ENCODE peak calls at places on chromosome 16, in five cellular contexts. G, C, I, V and E are unnamed samples. For H3K36me3, the result is how much of the 10 kb centered on the place peaks cover.

GRCh38 chr16:5905935-5906334 is 808.3 kb upstream of the EEF2KMT start:
- DNase-seq in C (no peak), I (no peak), G (no peak), V (no peak), E (no peak)

GRCh38 chr16:66511615-66512500 is 38.1 kb downstream of the TK2 start:
- DNase-seq in I (peak), V (no peak), C (peak), G (peak), E (peak)

GRCh38 chr16:49809112-49809511 is 46.8 kb downstream of the ZNF423 start:
- DNase-seq in C (no peak), G (no peak), V (no peak), I (no peak), E (no peak)

GRCh38 chr16:49345829-49346228 is 27.8 kb upstream of the C16orf78 start:
- DNase-seq in C (peak), I (no peak), V (no peak), G (peak), E (no peak)

GRCh38 chr16:25143898-25144297 is 32.4 kb downstream of the LCMT1 start:
- DNase-seq in I (no peak), C (peak), V (no peak), G (no peak), E (no peak)

GRCh38 chr16:29729116-29729521 is 16.7 kb downstream of the C16orf54 start:
- DNase-seq in G (peak), V (no peak), I (peak), C (peak), E (no peak)

GRCh38 chr16:1761751-1762150 is 9.6 kb downstream of the NME3 start:
- DNase-seq in G (no peak), V (no peak), I (no peak), C (no peak), E (no peak)

GRCh38 chr16:47448830-47449575 is 11.9 kb downstream of the ITFG1 start:
- DNase-seq in V (no peak), I (no peak), C (no peak), G (no peak), E (no peak)

GRCh38 chr16:89506791-89507191 is 1.4 kb upstream of the SPG7 start:
- DNase-seq in G (no peak), I (no peak), C (no peak), V (peak), E (no peak)

GRCh38 chr16:49725651-49726050 is 130.3 kb downstream of the ZNF423 start:
- DNase-seq in G (no peak), C (no peak), V (no peak), I (no peak), E (no peak)

GRCh38 chr16:15521390-15521757 is 87.0 kb downstream of the BMERB1 start:
- DNase-seq in G (no peak), I (no peak), C (no peak), V (no peak), E (no peak)

GRCh38 chr16:51120289-51121008 is 30.6 kb downstream of the SALL1 start:
- DNase-seq in G (no peak), C (no peak), V (no peak), I (no peak), E (no peak)

GRCh38 chr16:58678716-58679115 is 5.9 kb downstream of the SLC38A7 start:
- DNase-seq in I (peak), G (peak), C (no peak), V (no peak), E (peak)

GRCh38 chr16:89202422-89203215 is 2.3 kb upstream of the SLC22A31 start:
- DNase-seq in C (peak), I (no peak), V (no peak), G (no peak), E (no peak)

GRCh38 chr16:77919761-77920415 is 102.5 kb upstream of the CLEC3A start:
- DNase-seq in G (no peak), I (no peak), C (no peak), V (no peak), E (no peak)

GRCh38 chr16:73196670-73197069 is 148.7 kb upstream of the ZFHX3 start:
- DNase-seq in V (no peak), G (peak), I (peak), C (peak), E (peak)

GRCh38 chr16:466651-467050 is 41.2 kb downstream of the RAB11FIP3 start:
- DNase-seq in I (no peak), C (no peak), V (no peak), G (no peak), E (no peak)

GRCh38 chr16:53507464-53508180 is 4.6 kb upstream of the AKTIP start:
- DNase-seq in G (no peak), V (no peak), C (no peak), I (no peak), E (no peak)

GRCh38 chr16:24635900-24636610 is 93.4 kb upstream of the TNRC6A start:
- DNase-seq in G (peak), V (no peak), C (no peak), I (peak), E (peak)

GRCh38 chr16:23580391-23580790 is 15.7 kb downstream of the NDUFAB1 start:
- DNase-seq in V (no peak), G (no peak), C (no peak), I (no peak), E (no peak)
- H3K36me3 ChIP-seq in V (under half), G (under half), C (under half), I (under half), E (half or more)

GRCh38 chr16:30805056-30805369 is 18.0 kb upstream of the ZNF629 start:
- DNase-seq in I (no peak), C (no peak), V (no peak), G (no peak), E (no peak)
- H3K27ac ChIP-seq in I (peak), C (no peak), V (peak), G (no peak), E (peak)

GRCh38 chr16:20740007-20740883 is 1.4 kb downstream of the THUMPD1 start:
- DNase-seq in I (no peak), G (peak), C (no peak), V (no peak), E (no peak)
- TF ChIP-seq CTCF in I (peak), G (peak), C (peak), V (peak), E (no peak)

GRCh38 chr16:27363246-27363632 is 38.7 kb upstream of the IL21R start:
- DNase-seq in V (no peak), G (no peak), C (no peak), I (no peak), E (no peak)
- H3K36me3 ChIP-seq in V (under half), G (under half), C (under half), I (under half), E (under half)

GRCh38 chr16:68387301-68387700 is 61.0 kb downstream of the SMPD3 start:
- DNase-seq in C (peak), V (no peak), I (no peak), G (no peak), E (no peak)
- H3K27ac ChIP-seq in C (no peak), V (no peak), I (no peak), G (no peak), E (no peak)

GRCh38 chr16:4766875-4767628 is at the start of gene ZNF500:
- DNase-seq in G (peak), C (peak), I (peak), V (peak), E (peak)
- TF ChIP-seq CTCF in G (no peak), C (no peak), I (no peak), V (no peak), E (no peak)

DNA sequence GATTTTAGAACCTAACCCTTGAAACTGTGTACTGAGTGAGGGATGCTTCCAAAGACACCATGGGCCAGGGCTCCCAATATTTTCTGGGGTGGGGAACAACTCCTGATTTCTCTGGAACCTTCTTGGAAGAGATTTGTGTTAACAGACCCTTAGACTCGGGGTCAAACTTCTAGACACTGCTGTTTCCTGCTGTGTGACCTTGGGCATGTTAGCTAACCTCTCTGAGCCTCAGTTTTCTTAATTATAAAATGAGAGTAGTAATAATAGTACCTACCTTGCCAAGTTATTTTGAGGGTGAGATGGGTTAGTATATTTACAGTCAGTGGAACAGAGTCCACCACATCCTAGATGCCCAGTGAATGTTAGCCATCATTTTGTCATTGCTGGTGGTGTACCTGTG is 18.8 kb downstream of the POLR3E start:
- DNase-seq in G (no peak), I (no peak), C (no peak), V (no peak), E (peak)
- H3K36me3 ChIP-seq in G (under half), I (under half), C (under half), V (half or more), E (half or more)

DNA sequence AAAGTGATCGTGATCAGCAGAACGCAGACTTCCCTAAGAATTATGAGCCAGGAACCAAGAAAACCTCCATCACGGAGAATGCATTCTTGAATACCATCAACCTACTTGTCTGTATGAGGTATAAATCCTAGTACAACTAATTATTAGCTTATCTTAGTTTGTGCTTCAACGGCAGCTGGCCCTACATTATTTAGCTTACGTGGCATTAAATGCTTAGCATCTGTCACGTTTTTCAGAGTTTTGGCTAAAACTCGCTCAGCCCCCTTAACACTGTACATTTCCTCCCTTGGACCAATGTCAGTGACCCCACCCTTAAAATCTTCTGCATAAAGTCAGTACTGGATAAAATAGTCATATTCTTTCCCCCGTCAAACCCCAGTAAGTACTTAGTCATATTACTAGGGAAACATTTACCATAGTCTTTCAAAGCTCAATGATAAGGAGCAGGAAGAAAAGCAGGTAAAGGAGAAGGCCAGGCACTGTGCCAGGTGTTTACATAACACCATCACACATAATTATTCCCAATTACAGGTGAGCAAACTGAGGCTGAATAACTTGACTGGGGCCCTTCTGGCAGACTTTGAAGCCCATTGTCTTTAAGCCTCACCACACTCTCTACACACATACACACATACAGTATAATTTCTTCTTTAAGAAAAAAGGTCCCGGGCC is 16.6 kb upstream of the TXNDC11 start:
- DNase-seq in I (no peak), G (no peak), C (no peak), V (no peak), E (no peak)
- H3K27ac ChIP-seq in I (no peak), G (no peak), C (no peak), V (no peak), E (no peak)

GRCh38 chr16:87420401-87421368 is 28.5 kb downstream of the MAP1LC3B start:
- DNase-seq in I (no peak), G (no peak), V (no peak), C (no peak), E (no peak)
- TF ChIP-seq CTCF in I (peak), G (peak), V (no peak), C (peak), E (no peak)